ENCODE peak calls at places on chromosomes 12 and 14, in six cellular contexts. M is Daoy; X is stimulated activated CD4-positive, alpha-beta T cell treated with anti-CD3 and anti-CD28 coated beads, Interleukin-12 subunit alpha, Interleukin-12 subunit beta, amount 100 ng/mL, for 4 hours; P is GM12865; D is LHCN-M2; F is HS-27A. E is an unnamed sample.

GRCh38 chr12:2387051-2387834 is 334.5 kb downstream of the CACNA1C start:
- DNase-seq in X (no peak), M (peak), P (peak), D (no peak), F (no peak), E (no peak)

GRCh38 chr12:88691811-88692210 is 111.5 kb upstream of the KITLG start:
- DNase-seq in X (no peak), M (no peak), F (no peak), D (peak), P (no peak), E (no peak)

GRCh38 chr14:61510736-61511557 is 184.4 kb upstream of the HIF1A start:
- DNase-seq in P (no peak), X (peak), F (no peak), D (no peak), M (no peak), E (no peak)

GRCh38 chr12:13247596-13247995 is 51.1 kb downstream of the EMP1 start:
- DNase-seq in D (no peak), M (no peak), F (no peak), X (no peak), P (no peak), E (no peak)

GRCh38 chr12:33514893-33515292 is 75.3 kb upstream of the SYT10 start:
- DNase-seq in P (no peak), F (no peak), X (no peak), D (peak), M (no peak), E (no peak)

GRCh38 chr14:90109858-90110257 is 48.1 kb downstream of the KCNK13 start:
- DNase-seq in X (no peak), M (peak), F (no peak), D (no peak), P (no peak), E (no peak)

GRCh38 chr12:64583395-64584172 is 26.7 kb upstream of the RASSF3 start:
- DNase-seq in D (no peak), P (no peak), F (no peak), X (no peak), M (no peak), E (no peak)

GRCh38 chr12:96132819-96133218 is 61.4 kb upstream of the ELK3 start:
- DNase-seq in F (no peak), X (no peak), M (no peak), D (no peak), P (peak), E (no peak)

GRCh38 chr12:57738142-57738474 is 434 bp downstream of the AGAP2 start:
- DNase-seq in F (no peak), P (no peak), D (no peak), M (no peak), X (no peak), E (no peak)

GRCh38 chr12:116213014-116213413 is 64.5 kb downstream of the MED13L start:
- DNase-seq in D (no peak), P (no peak), F (no peak), M (no peak), X (no peak), E (no peak)

GRCh38 chr12:51323966-51324895 is at the start of gene BIN2:
- DNase-seq in D (no peak), M (no peak), X (peak), P (peak), F (no peak), E (no peak)

GRCh38 chr12:40444174-40444573 is 219.4 kb downstream of the LRRK2 start:
- DNase-seq in M (no peak), X (no peak), P (peak), F (no peak), D (no peak), E (no peak)

GRCh38 chr12:3611853-3612703 is 121.1 kb downstream of the PRMT8 start:
- DNase-seq in D (no peak), P (no peak), M (no peak), X (no peak), F (no peak), E (peak)

GRCh38 chr14:99572173-99572999 is 31.6 kb downstream of the CCDC85C start:
- DNase-seq in M (no peak), D (peak), F (no peak), X (no peak), P (no peak), E (no peak)

GRCh38 chr12:13631873-13632272 is 349.5 kb downstream of the GRIN2B start:
- DNase-seq in D (no peak), M (no peak), F (no peak), P (no peak), X (no peak), E (no peak)

GRCh38 chr12:15887043-15887817 is 5.0 kb downstream of the STRAP start:
- DNase-seq in F (no peak), P (no peak), D (no peak), M (no peak), X (no peak), E (no peak)

E was measured in DMS153.